ENCODE peak calls at places on chromosomes 4 and X, in four cellular contexts. L is HCT116, S is HepG2, P is H1. R is an unnamed sample.

GRCh38 chrX:134338527-134338926 is 101.5 kb downstream of the CCDC160 start:
- DNase-seq in L (no peak), S (no peak), P (no peak), R (no peak)

GRCh38 chr4:67204441-67204840 is 340.9 kb downstream of the CENPC start:
- DNase-seq in L (no peak), S (no peak), P (no peak), R (peak)

GRCh38 chrX:13742397-13743176 is 8.0 kb downstream of the OFD1 start:
- DNase-seq in L (no peak), S (peak), P (no peak), R (no peak)

GRCh38 chrX:154350429-154351182 is 23.8 kb downstream of the FLNA start:
- DNase-seq in L (no peak), S (no peak), P (no peak), R (no peak)

GRCh38 chr4:115688961-115689360 is 575.5 kb upstream of the NDST4 start:
- DNase-seq in L (no peak), S (no peak), P (no peak), R (no peak)

GRCh38 chrX:150482537-150483217 is 85.7 kb upstream of the MTM1 start:
- DNase-seq in L (peak), S (peak), P (no peak), R (peak)

GRCh38 chr4:151418385-151418784 is 9.4 kb downstream of the FHIP1A start:
- DNase-seq in L (peak), S (peak), P (no peak), R (no peak)

GRCh38 chr4:102503831-102504786 is 3.0 kb downstream of the NFKB1 start:
- DNase-seq in L (no peak), S (no peak), P (no peak), R (no peak)

GRCh38 chrX:37958493-37959211 is 47.7 kb upstream of the SYTL5 start:
- DNase-seq in L (no peak), S (peak), P (no peak), R (no peak)

GRCh38 chr4:87310691-87311335 is 11.9 kb downstream of the HSD17B13 start:
- DNase-seq in L (no peak), S (no peak), P (no peak), R (no peak)

GRCh38 chr4:188992706-188993105 is 853.5 kb downstream of the TRIML1 start:
- DNase-seq in L (no peak), S (no peak), P (no peak), R (no peak)

GRCh38 chrX:47191806-47192401 is 1.7 kb upstream of the UBA1 start:
- DNase-seq in L (no peak), S (no peak), P (no peak), R (no peak)
- TF ChIP-seq FOSL1 in L (no peak), S (no peak), P (no peak), R (no peak)

GRCh38 chrX:102604327-102604726 is 5.0 kb downstream of the ARMCX5 start:
- DNase-seq in L (no peak), S (no peak), P (no peak), R (no peak)
- TF ChIP-seq FOSL1 in L (no peak), S (no peak), P (no peak), R (no peak)

GRCh38 chrX:7252013-7252610 is 104.2 kb upstream of the PUDP start:
- DNase-seq in L (no peak), S (no peak), P (no peak), R (no peak)
- TF ChIP-seq FOSL1 in L (no peak), S (no peak), P (no peak), R (no peak)

GRCh38 chr4:144531841-144532240 is 114.1 kb upstream of the HHIP start:
- DNase-seq in L (no peak), S (no peak), P (no peak), R (no peak)
- TF ChIP-seq FOSL1 in L (no peak), S (no peak), P (no peak), R (no peak)

GRCh38 chrX:136496359-136496767 is 1.0 kb upstream of the HTATSF1 start:
- DNase-seq in L (no peak), S (peak), P (no peak), R (no peak)

GRCh38 chrX:136495043-136495442 is 2.3 kb upstream of the HTATSF1 start:
- DNase-seq in L (no peak), S (no peak), P (no peak), R (no peak)

GRCh38 chrX:136491832-136492231 is 4.1 kb downstream of the BRS3 start:
- DNase-seq in L (no peak), S (no peak), P (no peak), R (no peak)

GRCh38 chrX:136497556-136498048 is at the start of gene HTATSF1:
- DNase-seq in L (no peak), S (no peak), P (no peak), R (no peak)

GRCh38 chrX:136496768-136497555 is 430 bp upstream of the HTATSF1 start:
- DNase-seq in L (peak), S (peak), P (peak), R (peak)
- TF ChIP-seq FOSL1 in L (no peak), S (no peak), P (no peak), R (no peak)

DNA sequence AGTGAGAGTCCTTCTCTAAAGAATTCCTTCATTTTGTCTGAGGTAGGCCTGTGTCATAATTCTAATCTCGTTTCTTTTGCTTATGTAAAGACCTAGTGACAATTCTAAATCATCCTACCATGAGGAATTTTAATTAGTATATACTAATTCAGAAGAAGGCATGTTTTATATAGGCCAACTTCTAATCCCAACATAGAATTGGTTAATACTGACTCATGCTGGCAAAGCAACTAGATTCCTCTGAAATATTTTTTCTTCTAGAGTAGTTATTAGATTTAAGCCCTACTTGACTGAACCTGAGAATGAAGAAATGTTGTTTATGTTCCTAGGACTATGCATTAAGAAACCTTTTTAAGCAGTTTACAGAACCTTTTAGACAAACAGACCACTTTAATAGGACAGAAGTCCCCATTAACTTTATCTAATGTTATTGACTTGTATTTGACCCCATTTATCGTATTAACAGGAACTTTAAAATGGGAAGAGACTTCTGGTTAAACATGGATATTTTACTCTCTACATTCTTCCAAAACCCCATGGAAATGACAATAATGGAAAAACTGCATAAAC is 56.1 kb upstream of the EIF1AX start:
- DNase-seq in L (no peak), S (no peak), P (no peak), R (no peak)
- TF ChIP-seq FOSL1 in L (no peak), S (no peak), P (no peak), R (no peak)